ENCODE peak calls at places on chromosomes 2 and 18, in nine cellular contexts. One of them, this sample, is unnamed.
A peak's percentile ranks its signal among the peaks of the same experiment; 100 is the strongest.

GRCh38 chr2:86253424-86253823 is 54.2 kb downstream of the MRPL35 start:
- DNase-seq in spleen: no peak
- DNase-seq in stimulated activated CD4-positive, alpha-beta T cell treated with anti-CD3 and anti-CD28 coated beads, Interleukin-2, amount 100 ng/mL, for 48 hours: no peak
- DNase-seq in C1 segment of cervical spinal cord: no peak
- DNase-seq in ELF-1: no peak
- DNase-seq in stomach: no peak
- DNase-seq in iPS DF 19.7: no peak
- DNase-seq in anterior cingulate cortex: no peak
- DNase-seq in ELR: no peak
- DNase-seq in this sample: no peak

GRCh38 chr2:127084611-127085031 is 22.3 kb downstream of the BIN1 start:
- DNase-seq in spleen: no peak
- DNase-seq in stimulated activated CD4-positive, alpha-beta T cell treated with anti-CD3 and anti-CD28 coated beads, Interleukin-2, amount 100 ng/mL, for 48 hours: no peak
- DNase-seq in C1 segment of cervical spinal cord: no peak
- DNase-seq in ELF-1: no peak
- DNase-seq in stomach: no peak
- DNase-seq in iPS DF 19.7: no peak
- DNase-seq in anterior cingulate cortex: no peak
- DNase-seq in ELR: no peak
- DNase-seq in this sample: no peak

GRCh38 chr2:133194068-133194655 is 374.1 kb downstream of the NCKAP5 start:
- DNase-seq in spleen: no peak
- DNase-seq in stimulated activated CD4-positive, alpha-beta T cell treated with anti-CD3 and anti-CD28 coated beads, Interleukin-2, amount 100 ng/mL, for 48 hours: no peak
- DNase-seq in C1 segment of cervical spinal cord: no peak
- DNase-seq in ELF-1: no peak
- DNase-seq in stomach: no peak
- DNase-seq in iPS DF 19.7: no peak
- DNase-seq in anterior cingulate cortex: no peak
- DNase-seq in ELR: peak; percentile 13
- DNase-seq in this sample: no peak

GRCh38 chr2:188884051-188884450 is 90.1 kb upstream of the COL3A1 start:
- DNase-seq in spleen: no peak
- DNase-seq in stimulated activated CD4-positive, alpha-beta T cell treated with anti-CD3 and anti-CD28 coated beads, Interleukin-2, amount 100 ng/mL, for 48 hours: no peak
- DNase-seq in C1 segment of cervical spinal cord: no peak
- DNase-seq in ELF-1: no peak
- DNase-seq in stomach: no peak
- DNase-seq in iPS DF 19.7: no peak
- DNase-seq in anterior cingulate cortex: no peak
- DNase-seq in ELR: peak; percentile 48
- DNase-seq in this sample: no peak

GRCh38 chr2:234978466-234979203 is 26.8 kb downstream of the SH3BP4 start:
- DNase-seq in spleen: no peak
- DNase-seq in stimulated activated CD4-positive, alpha-beta T cell treated with anti-CD3 and anti-CD28 coated beads, Interleukin-2, amount 100 ng/mL, for 48 hours: no peak
- DNase-seq in C1 segment of cervical spinal cord: no peak
- DNase-seq in ELF-1: no peak
- DNase-seq in stomach: peak; percentile 83
- DNase-seq in iPS DF 19.7: no peak
- DNase-seq in anterior cingulate cortex: no peak
- DNase-seq in ELR: peak; percentile 64
- DNase-seq in this sample: no peak

GRCh38 chr2:222753251-222753824 is 81.9 kb downstream of the MOGAT1 start:
- DNase-seq in spleen: no peak
- DNase-seq in stimulated activated CD4-positive, alpha-beta T cell treated with anti-CD3 and anti-CD28 coated beads, Interleukin-2, amount 100 ng/mL, for 48 hours: no peak
- DNase-seq in C1 segment of cervical spinal cord: no peak
- DNase-seq in ELF-1: no peak
- DNase-seq in stomach: no peak
- DNase-seq in iPS DF 19.7: no peak
- DNase-seq in anterior cingulate cortex: no peak
- DNase-seq in ELR: no peak
- DNase-seq in this sample: no peak

GRCh38 chr2:37652199-37652640 is 19.2 kb downstream of the CDC42EP3 start:
- DNase-seq in spleen: no peak
- DNase-seq in stimulated activated CD4-positive, alpha-beta T cell treated with anti-CD3 and anti-CD28 coated beads, Interleukin-2, amount 100 ng/mL, for 48 hours: no peak
- DNase-seq in C1 segment of cervical spinal cord: no peak
- DNase-seq in ELF-1: no peak
- DNase-seq in stomach: no peak
- DNase-seq in iPS DF 19.7: no peak
- DNase-seq in anterior cingulate cortex: no peak
- DNase-seq in ELR: peak; percentile 98
- DNase-seq in this sample: no peak

GRCh38 chr2:21165350-21165749 is 41.6 kb downstream of the TDRD15 start:
- DNase-seq in spleen: no peak
- DNase-seq in stimulated activated CD4-positive, alpha-beta T cell treated with anti-CD3 and anti-CD28 coated beads, Interleukin-2, amount 100 ng/mL, for 48 hours: no peak
- DNase-seq in C1 segment of cervical spinal cord: no peak
- DNase-seq in ELF-1: no peak
- DNase-seq in stomach: no peak
- DNase-seq in iPS DF 19.7: no peak
- DNase-seq in anterior cingulate cortex: no peak
- DNase-seq in ELR: peak; percentile 1
- DNase-seq in this sample: no peak

GRCh38 chr2:63041592-63041991 is 9.0 kb upstream of the OTX1 start:
- DNase-seq in spleen: no peak
- DNase-seq in stimulated activated CD4-positive, alpha-beta T cell treated with anti-CD3 and anti-CD28 coated beads, Interleukin-2, amount 100 ng/mL, for 48 hours: no peak
- DNase-seq in C1 segment of cervical spinal cord: no peak
- DNase-seq in ELF-1: no peak
- DNase-seq in stomach: no peak
- DNase-seq in iPS DF 19.7: no peak
- DNase-seq in anterior cingulate cortex: no peak
- DNase-seq in ELR: no peak
- DNase-seq in this sample: no peak

GRCh38 chr2:201260302-201260800 is at the start of gene CASP8:
- DNase-seq in spleen: peak; percentile 88
- DNase-seq in stimulated activated CD4-positive, alpha-beta T cell treated with anti-CD3 and anti-CD28 coated beads, Interleukin-2, amount 100 ng/mL, for 48 hours: peak; percentile 42
- DNase-seq in C1 segment of cervical spinal cord: no peak
- DNase-seq in ELF-1: no peak
- DNase-seq in stomach: peak; percentile 50
- DNase-seq in iPS DF 19.7: no peak
- DNase-seq in anterior cingulate cortex: no peak
- DNase-seq in ELR: peak; percentile 82
- DNase-seq in this sample: no peak

GRCh38 chr2:165113414-165113813 is 90.4 kb downstream of the SCN3A start:
- DNase-seq in spleen: no peak
- DNase-seq in stimulated activated CD4-positive, alpha-beta T cell treated with anti-CD3 and anti-CD28 coated beads, Interleukin-2, amount 100 ng/mL, for 48 hours: no peak
- DNase-seq in C1 segment of cervical spinal cord: no peak
- DNase-seq in ELF-1: no peak
- DNase-seq in stomach: no peak
- DNase-seq in iPS DF 19.7: no peak
- DNase-seq in anterior cingulate cortex: no peak
- DNase-seq in ELR: peak; percentile 45
- DNase-seq in this sample: no peak

GRCh38 chr2:9108210-9108967 is 98.2 kb upstream of the ASAP2 start:
- DNase-seq in spleen: no peak
- DNase-seq in stimulated activated CD4-positive, alpha-beta T cell treated with anti-CD3 and anti-CD28 coated beads, Interleukin-2, amount 100 ng/mL, for 48 hours: no peak
- DNase-seq in C1 segment of cervical spinal cord: peak; percentile 37
- DNase-seq in ELF-1: peak; percentile 77
- DNase-seq in stomach: no peak
- DNase-seq in iPS DF 19.7: no peak
- DNase-seq in anterior cingulate cortex: no peak
- DNase-seq in ELR: no peak
- DNase-seq in this sample: no peak

GRCh38 chr18:2087877-2088673 is 483.2 kb downstream of the METTL4 start:
- DNase-seq in spleen: no peak
- DNase-seq in stimulated activated CD4-positive, alpha-beta T cell treated with anti-CD3 and anti-CD28 coated beads, Interleukin-2, amount 100 ng/mL, for 48 hours: no peak
- DNase-seq in C1 segment of cervical spinal cord: no peak
- DNase-seq in ELF-1: no peak
- DNase-seq in stomach: no peak
- DNase-seq in iPS DF 19.7: no peak
- DNase-seq in anterior cingulate cortex: no peak
- DNase-seq in ELR: no peak
- DNase-seq in this sample: no peak

GRCh38 chr2:30349691-30350090 is 97.4 kb upstream of the LCLAT1 start:
- DNase-seq in spleen: no peak
- DNase-seq in stimulated activated CD4-positive, alpha-beta T cell treated with anti-CD3 and anti-CD28 coated beads, Interleukin-2, amount 100 ng/mL, for 48 hours: no peak
- DNase-seq in C1 segment of cervical spinal cord: no peak
- DNase-seq in ELF-1: no peak
- DNase-seq in stomach: no peak
- DNase-seq in iPS DF 19.7: no peak
- DNase-seq in anterior cingulate cortex: no peak
- DNase-seq in ELR: no peak
- DNase-seq in this sample: no peak

This sample was measured in putamen.